ENCODE peak calls at places on chromosomes 1 and 21, in ten cellular contexts. I, F, D, M, K, U, X, S, E and G are unnamed samples.

GRCh38 chr1:203649551-203650011 is 22.9 kb downstream of the ATP2B4 start:
- DNase-seq in I (no peak), F (no peak), D (no peak), M (no peak), K (no peak), U (peak; percentile 20), X (no peak), S (no peak), E (no peak), G (no peak)

GRCh38 chr1:163107655-163108054 is 38.5 kb downstream of the RGS4 start:
- DNase-seq in I (no peak), F (no peak), D (no peak), M (no peak), K (no peak), U (no peak), X (no peak), S (no peak), E (no peak), G (no peak)

GRCh38 chr21:44455524-44456206 is 355 bp downstream of the LRRC3 start:
- DNase-seq in I (peak; percentile 82), F (no peak), D (no peak), M (peak; percentile 61), K (no peak), U (peak; percentile 8), X (no peak), S (no peak), E (no peak), G (no peak)

GRCh38 chr1:208201241-208201640 is 42.9 kb downstream of the PLXNA2 start:
- DNase-seq in I (no peak), F (no peak), D (no peak), M (no peak), K (peak; percentile 28), U (no peak), X (no peak), S (peak; percentile 68), E (peak; percentile 67), G (peak; percentile 48)

GRCh38 chr1:75969550-75969949 is 37.3 kb upstream of the ASB17 start:
- DNase-seq in I (no peak), F (no peak), D (no peak), M (no peak), K (no peak), U (no peak), X (no peak), S (no peak), E (no peak), G (no peak)

GRCh38 chr1:24290933-24291487 is 28.1 kb upstream of the GRHL3 start:
- DNase-seq in I (no peak), F (no peak), D (no peak), M (no peak), K (no peak), U (no peak), X (no peak), S (no peak), E (no peak), G (no peak)

GRCh38 chr21:16579538-16579937 is 849.8 kb downstream of the USP25 start:
- DNase-seq in I (no peak), F (no peak), D (no peak), M (no peak), K (no peak), U (no peak), X (no peak), S (no peak), E (no peak), G (no peak)

GRCh38 chr1:242454262-242455051 is 70.0 kb downstream of the PLD5 start:
- DNase-seq in I (peak; percentile 57), F (peak; percentile 1), D (peak; percentile 17), M (no peak), K (no peak), U (no peak), X (no peak), S (no peak), E (peak; percentile 3), G (peak; percentile 60)

GRCh38 chr1:86546787-86547221 is at the start of gene CLCA4:
- DNase-seq in I (no peak), F (no peak), D (peak; percentile 80), M (no peak), K (no peak), U (no peak), X (no peak), S (no peak), E (no peak), G (no peak)

GRCh38 chr1:178579095-178579494 is 66.2 kb downstream of the TEX35 start:
- DNase-seq in I (no peak), F (no peak), D (no peak), M (no peak), K (no peak), U (no peak), X (no peak), S (no peak), E (no peak), G (no peak)

GRCh38 chr1:99652881-99653281 is 7.0 kb downstream of the PALMD start:
- DNase-seq in I (no peak), F (no peak), D (no peak), M (no peak), K (no peak), U (no peak), X (no peak), S (no peak), E (no peak), G (no peak)

GRCh38 chr1:42736152-42736551 is 3.9 kb downstream of the CLDN19 start:
- DNase-seq in I (peak; percentile 67), F (no peak), D (no peak), M (no peak), K (no peak), U (no peak), X (no peak), S (no peak), E (no peak), G (peak; percentile 50)

GRCh38 chr1:63817152-63817667 is 43.4 kb downstream of the ROR1 start:
- DNase-seq in I (no peak), F (no peak), D (no peak), M (no peak), K (no peak), U (no peak), X (no peak), S (no peak), E (no peak), G (no peak)

GRCh38 chr1:163896001-163896400 is 574.2 kb downstream of the NUF2 start:
- DNase-seq in I (no peak), F (no peak), D (no peak), M (no peak), K (no peak), U (no peak), X (no peak), S (no peak), E (no peak), G (no peak)

GRCh38 chr1:1418464-1419362 is 2.4 kb downstream of the ANKRD65 start:
- DNase-seq in I (peak; percentile 9), F (no peak), D (no peak), M (no peak), K (no peak), U (no peak), X (no peak), S (no peak), E (no peak), G (no peak)